ENCODE peak calls at places on chromosomes 4 and X, in six cellular contexts. One of them, this sample, is unnamed.

GRCh38 chrX:16559206-16559619 is 90.7 kb upstream of the S100G start:
- DNase-seq in hypothalamus: no peak
- DNase-seq in suprapubic skin: no peak
- DNase-seq in A172: no peak
- DNase-seq in hippocampal formation: no peak
- DNase-seq in T-helper 9 cell: no peak
- DNase-seq in this sample: no peak

GRCh38 chrX:138504254-138504653 is 207.3 kb downstream of the FGF13 start:
- DNase-seq in hypothalamus: no peak
- DNase-seq in suprapubic skin: no peak
- DNase-seq in A172: no peak
- DNase-seq in hippocampal formation: no peak
- DNase-seq in T-helper 9 cell: no peak
- DNase-seq in this sample: no peak

GRCh38 chr4:84879651-84880200 is 86.8 kb downstream of the WDFY3 start:
- DNase-seq in hypothalamus: no peak
- DNase-seq in suprapubic skin: no peak
- DNase-seq in A172: no peak
- DNase-seq in hippocampal formation: no peak
- DNase-seq in T-helper 9 cell: no peak
- DNase-seq in this sample: no peak

GRCh38 chrX:50941638-50942037 is 31.1 kb downstream of the BMP15 start:
- DNase-seq in hypothalamus: no peak
- DNase-seq in suprapubic skin: no peak
- DNase-seq in A172: no peak
- DNase-seq in hippocampal formation: no peak
- DNase-seq in T-helper 9 cell: no peak
- DNase-seq in this sample: no peak

GRCh38 chr4:185017964-185018772 is at the start of gene HELT:
- DNase-seq in hypothalamus: no peak
- DNase-seq in suprapubic skin: no peak
- DNase-seq in A172: no peak
- DNase-seq in hippocampal formation: no peak
- DNase-seq in T-helper 9 cell: no peak
- DNase-seq in this sample: no peak

GRCh38 chr4:41359069-41359769 is 102.5 kb downstream of the UCHL1 start:
- DNase-seq in hypothalamus: no peak
- DNase-seq in suprapubic skin: no peak
- DNase-seq in A172: no peak
- DNase-seq in hippocampal formation: no peak
- DNase-seq in T-helper 9 cell: no peak
- DNase-seq in this sample: no peak

GRCh38 chrX:100931218-100931924 is 2.7 kb upstream of the XKRX start:
- DNase-seq in hypothalamus: no peak
- DNase-seq in suprapubic skin: no peak
- DNase-seq in A172: no peak
- DNase-seq in hippocampal formation: no peak
- DNase-seq in T-helper 9 cell: no peak
- DNase-seq in this sample: no peak

GRCh38 chr4:54687887-54688841 is 30.4 kb downstream of the KIT start:
- DNase-seq in hypothalamus: no peak
- DNase-seq in suprapubic skin: no peak
- DNase-seq in A172: no peak
- DNase-seq in hippocampal formation: no peak
- DNase-seq in T-helper 9 cell: no peak
- DNase-seq in this sample: no peak

GRCh38 chr4:71380721-71381120 is 41.9 kb downstream of the SLC4A4 start:
- DNase-seq in hypothalamus: no peak
- DNase-seq in suprapubic skin: no peak
- DNase-seq in A172: no peak
- DNase-seq in hippocampal formation: no peak
- DNase-seq in T-helper 9 cell: no peak
- DNase-seq in this sample: no peak

GRCh38 chrX:13341491-13342101 is 21.7 kb upstream of the ATXN3L start:
- DNase-seq in hypothalamus: no peak
- DNase-seq in suprapubic skin: no peak
- DNase-seq in A172: peak
- DNase-seq in hippocampal formation: no peak
- DNase-seq in T-helper 9 cell: no peak
- DNase-seq in this sample: no peak

GRCh38 chr4:75696036-75696435 is 22.8 kb upstream of the G3BP2 start:
- DNase-seq in hypothalamus: no peak
- DNase-seq in suprapubic skin: no peak
- DNase-seq in A172: no peak
- DNase-seq in hippocampal formation: no peak
- DNase-seq in T-helper 9 cell: peak
- DNase-seq in this sample: no peak

GRCh38 chr4:182975806-182976205 is 58.6 kb upstream of the DCTD start:
- DNase-seq in hypothalamus: no peak
- DNase-seq in suprapubic skin: no peak
- DNase-seq in A172: peak
- DNase-seq in hippocampal formation: no peak
- DNase-seq in T-helper 9 cell: no peak
- DNase-seq in this sample: no peak

GRCh38 chr4:33959519-33959918 is 2284.8 kb downstream of the ARAP2 start:
- DNase-seq in hypothalamus: no peak
- DNase-seq in suprapubic skin: no peak
- DNase-seq in A172: peak
- DNase-seq in hippocampal formation: no peak
- DNase-seq in T-helper 9 cell: no peak
- DNase-seq in this sample: no peak

GRCh38 chr4:92304073-92304472 is 307 bp downstream of the GRID2 start:
- DNase-seq in hypothalamus: peak
- DNase-seq in suprapubic skin: no peak
- DNase-seq in A172: no peak
- DNase-seq in hippocampal formation: no peak
- DNase-seq in T-helper 9 cell: no peak
- DNase-seq in this sample: no peak

GRCh38 chr4:152293527-152293926 is 242.4 kb downstream of the FBXW7 start:
- DNase-seq in hypothalamus: no peak
- DNase-seq in suprapubic skin: no peak
- DNase-seq in A172: no peak
- DNase-seq in hippocampal formation: no peak
- DNase-seq in T-helper 9 cell: no peak
- DNase-seq in this sample: no peak

GRCh38 chr4:82447886-82448285 is 17.5 kb downstream of the ENOPH1 start:
- DNase-seq in hypothalamus: no peak
- DNase-seq in suprapubic skin: no peak
- DNase-seq in A172: no peak
- DNase-seq in hippocampal formation: no peak
- DNase-seq in T-helper 9 cell: no peak
- DNase-seq in this sample: no peak

GRCh38 chr4:6467600-6467999 is 4.8 kb downstream of the PPP2R2C start:
- DNase-seq in hypothalamus: no peak
- DNase-seq in suprapubic skin: peak
- DNase-seq in A172: no peak
- DNase-seq in hippocampal formation: no peak
- DNase-seq in T-helper 9 cell: no peak
- DNase-seq in this sample: no peak

GRCh38 chrX:120617996-120618630 is 11.7 kb downstream of the C1GALT1C1 start:
- DNase-seq in hypothalamus: no peak
- DNase-seq in suprapubic skin: no peak
- DNase-seq in A172: no peak
- DNase-seq in hippocampal formation: no peak
- DNase-seq in T-helper 9 cell: no peak
- DNase-seq in this sample: no peak

GRCh38 chr4:143711543-143712159 is 11.2 kb upstream of the FREM3 start:
- DNase-seq in hypothalamus: no peak
- DNase-seq in suprapubic skin: no peak
- DNase-seq in A172: no peak
- DNase-seq in hippocampal formation: no peak
- DNase-seq in T-helper 9 cell: no peak
- DNase-seq in this sample: no peak

GRCh38 chrX:102672876-102673275 is 21.6 kb downstream of the GPRASP1 start:
- DNase-seq in hypothalamus: no peak
- DNase-seq in suprapubic skin: no peak
- DNase-seq in A172: no peak
- DNase-seq in hippocampal formation: no peak
- DNase-seq in T-helper 9 cell: no peak
- DNase-seq in this sample: no peak

GRCh38 chrX:143940119-143940518 is 56.2 kb downstream of the UBE2NL start:
- DNase-seq in hypothalamus: no peak
- DNase-seq in suprapubic skin: no peak
- DNase-seq in A172: no peak
- DNase-seq in hippocampal formation: no peak
- DNase-seq in T-helper 9 cell: no peak
- DNase-seq in this sample: no peak

GRCh38 chr4:145882594-145882993 is 56.0 kb downstream of the ZNF827 start:
- DNase-seq in hypothalamus: peak
- DNase-seq in suprapubic skin: no peak
- DNase-seq in A172: no peak
- DNase-seq in hippocampal formation: peak
- DNase-seq in T-helper 9 cell: no peak
- DNase-seq in this sample: peak

GRCh38 chr4:185470503-185471195 is 884 bp downstream of the CCDC110 start:
- DNase-seq in hypothalamus: peak
- DNase-seq in suprapubic skin: no peak
- DNase-seq in A172: peak
- DNase-seq in hippocampal formation: peak
- DNase-seq in T-helper 9 cell: peak
- DNase-seq in this sample: peak

GRCh38 chr4:76373919-76374552 is 46.9 kb downstream of the CCDC158 start:
- DNase-seq in hypothalamus: no peak
- DNase-seq in suprapubic skin: no peak
- DNase-seq in A172: peak
- DNase-seq in hippocampal formation: no peak
- DNase-seq in T-helper 9 cell: no peak
- DNase-seq in this sample: no peak

GRCh38 chrX:132833373-132833772 is 125.1 kb downstream of the HS6ST2 start:
- DNase-seq in hypothalamus: no peak
- DNase-seq in suprapubic skin: no peak
- DNase-seq in A172: no peak
- DNase-seq in hippocampal formation: no peak
- DNase-seq in T-helper 9 cell: no peak
- DNase-seq in this sample: no peak

GRCh38 chr4:82775243-82775642 is 23.4 kb downstream of the SCD5 start:
- DNase-seq in hypothalamus: no peak
- DNase-seq in suprapubic skin: no peak
- DNase-seq in A172: no peak
- DNase-seq in hippocampal formation: no peak
- DNase-seq in T-helper 9 cell: no peak
- DNase-seq in this sample: no peak

GRCh38 chr4:56466910-56467283 is 520 bp upstream of the SRP72 start:
- DNase-seq in hypothalamus: no peak
- DNase-seq in suprapubic skin: no peak
- DNase-seq in A172: no peak
- DNase-seq in hippocampal formation: peak
- DNase-seq in T-helper 9 cell: no peak
- DNase-seq in this sample: no peak

GRCh38 chrX:22220941-22221340 is 51.8 kb upstream of the CBLL2 start:
- DNase-seq in hypothalamus: no peak
- DNase-seq in suprapubic skin: no peak
- DNase-seq in A172: peak
- DNase-seq in hippocampal formation: no peak
- DNase-seq in T-helper 9 cell: no peak
- DNase-seq in this sample: no peak

GRCh38 chr4:6951880-6952381 is 42.3 kb downstream of the TBC1D14 start:
- DNase-seq in hypothalamus: no peak
- DNase-seq in suprapubic skin: peak
- DNase-seq in A172: no peak
- DNase-seq in hippocampal formation: no peak
- DNase-seq in T-helper 9 cell: no peak
- DNase-seq in this sample: no peak

GRCh38 chrX:55867254-55867653 is 149.7 kb downstream of the RRAGB start:
- DNase-seq in hypothalamus: no peak
- DNase-seq in suprapubic skin: no peak
- DNase-seq in A172: no peak
- DNase-seq in hippocampal formation: no peak
- DNase-seq in T-helper 9 cell: no peak
- DNase-seq in this sample: no peak

GRCh38 chrX:1578511-1579173 is 12.8 kb upstream of the AKAP17A start:
- DNase-seq in hypothalamus: no peak
- DNase-seq in suprapubic skin: no peak
- DNase-seq in A172: no peak
- DNase-seq in hippocampal formation: no peak
- DNase-seq in T-helper 9 cell: no peak
- DNase-seq in this sample: no peak

GRCh38 chrX:119040432-119040831 is 32.4 kb upstream of the CT47C1 start:
- DNase-seq in hypothalamus: no peak
- DNase-seq in suprapubic skin: no peak
- DNase-seq in A172: no peak
- DNase-seq in hippocampal formation: no peak
- DNase-seq in T-helper 9 cell: no peak
- DNase-seq in this sample: no peak

GRCh38 chr4:54082168-54082567 is 17.8 kb upstream of the CHIC2 start:
- DNase-seq in hypothalamus: no peak
- DNase-seq in suprapubic skin: no peak
- DNase-seq in A172: peak
- DNase-seq in hippocampal formation: no peak
- DNase-seq in T-helper 9 cell: no peak
- DNase-seq in this sample: peak

GRCh38 chr4:153409412-153409811 is 56.7 kb upstream of the TMEM131L start:
- DNase-seq in hypothalamus: no peak
- DNase-seq in suprapubic skin: no peak
- DNase-seq in A172: peak
- DNase-seq in hippocampal formation: no peak
- DNase-seq in T-helper 9 cell: no peak
- DNase-seq in this sample: no peak

This sample was measured in gastrocnemius medialis.